ENCODE peak calls at places on chromosomes 5 and 9, in five cellular contexts. One of them, this sample, is unnamed. For H3K36me3, the result is how much of the 10 kb centered on the place peaks cover.

GRCh38 chr5:173968154-173968553 is 20.8 kb upstream of the C5orf47 start:
- DNase-seq in fibroblast of lung: peak
- DNase-seq in cardiac muscle cell: peak
- DNase-seq in osteoblast: no peak
- DNase-seq in lower lobe of right lung: no peak
- DNase-seq in this sample: peak

GRCh38 chr5:127650649-127651048 is 1.8 kb downstream of the CTXN3 start:
- DNase-seq in fibroblast of lung: peak
- DNase-seq in cardiac muscle cell: peak
- DNase-seq in osteoblast: peak
- DNase-seq in lower lobe of right lung: no peak
- DNase-seq in this sample: no peak

GRCh38 chr5:54668096-54668495 is 150.5 kb downstream of the SNX18 start:
- DNase-seq in fibroblast of lung: no peak
- DNase-seq in cardiac muscle cell: no peak
- DNase-seq in osteoblast: no peak
- DNase-seq in lower lobe of right lung: no peak
- DNase-seq in this sample: no peak

GRCh38 chr5:61048534-61048933 is 103.5 kb downstream of the NDUFAF2 start:
- DNase-seq in fibroblast of lung: peak
- DNase-seq in cardiac muscle cell: no peak
- DNase-seq in osteoblast: no peak
- DNase-seq in lower lobe of right lung: no peak
- DNase-seq in this sample: no peak

GRCh38 chr5:141758316-141758965 is 76.4 kb upstream of the ARAP3 start:
- DNase-seq in fibroblast of lung: no peak
- DNase-seq in cardiac muscle cell: peak
- DNase-seq in osteoblast: peak
- DNase-seq in lower lobe of right lung: no peak
- DNase-seq in this sample: peak

GRCh38 chr5:134007581-134008256 is 2.9 kb upstream of the VDAC1 start:
- DNase-seq in fibroblast of lung: peak
- DNase-seq in cardiac muscle cell: no peak
- DNase-seq in osteoblast: peak
- DNase-seq in lower lobe of right lung: no peak
- DNase-seq in this sample: peak

GRCh38 chr9:92295827-92296258 is 2.3 kb upstream of the IARS1 start:
- DNase-seq in fibroblast of lung: no peak
- DNase-seq in cardiac muscle cell: peak
- DNase-seq in osteoblast: no peak
- DNase-seq in lower lobe of right lung: no peak
- DNase-seq in this sample: peak

GRCh38 chr5:124057161-124057814 is 545.3 kb downstream of the CSNK1G3 start:
- DNase-seq in fibroblast of lung: no peak
- DNase-seq in cardiac muscle cell: peak
- DNase-seq in osteoblast: peak
- DNase-seq in lower lobe of right lung: peak
- DNase-seq in this sample: no peak

GRCh38 chr5:168303398-168304020 is 12.1 kb downstream of the WWC1 start:
- DNase-seq in fibroblast of lung: no peak
- DNase-seq in cardiac muscle cell: no peak
- DNase-seq in osteoblast: no peak
- DNase-seq in lower lobe of right lung: no peak
- DNase-seq in this sample: no peak

GRCh38 chr5:168300377-168301182 is 9.1 kb downstream of the WWC1 start:
- DNase-seq in fibroblast of lung: peak
- DNase-seq in cardiac muscle cell: no peak
- DNase-seq in osteoblast: no peak
- DNase-seq in lower lobe of right lung: no peak
- DNase-seq in this sample: no peak

GRCh38 chr5:168299372-168299771 is 7.9 kb downstream of the WWC1 start:
- DNase-seq in fibroblast of lung: no peak
- DNase-seq in cardiac muscle cell: no peak
- DNase-seq in osteoblast: no peak
- DNase-seq in lower lobe of right lung: no peak
- DNase-seq in this sample: no peak

GRCh38 chr5:168302785-168303184 is 11.3 kb downstream of the WWC1 start:
- DNase-seq in fibroblast of lung: peak
- DNase-seq in cardiac muscle cell: no peak
- DNase-seq in osteoblast: no peak
- DNase-seq in lower lobe of right lung: no peak
- DNase-seq in this sample: no peak

GRCh38 chr5:168301593-168302388 is 10.3 kb downstream of the WWC1 start:
- DNase-seq in fibroblast of lung: peak
- DNase-seq in cardiac muscle cell: no peak
- DNase-seq in osteoblast: no peak
- DNase-seq in lower lobe of right lung: no peak
- DNase-seq in this sample: no peak
- H3K4me3 ChIP-seq in fibroblast of lung: no peak
- H3K4me3 ChIP-seq in cardiac muscle cell: no peak
- H3K4me3 ChIP-seq in osteoblast: no peak
- H3K4me3 ChIP-seq in lower lobe of right lung: no peak
- H3K4me3 ChIP-seq in this sample: no peak

GRCh38 chr9:137103206-137103999 is 11.1 kb downstream of the DPP7 start:
- DNase-seq in fibroblast of lung: no peak
- DNase-seq in cardiac muscle cell: no peak
- DNase-seq in osteoblast: peak
- DNase-seq in lower lobe of right lung: no peak
- DNase-seq in this sample: no peak

GRCh38 chr9:137099231-137099630 is 12.4 kb downstream of the MAN1B1 start:
- DNase-seq in fibroblast of lung: no peak
- DNase-seq in cardiac muscle cell: no peak
- DNase-seq in osteoblast: no peak
- DNase-seq in lower lobe of right lung: no peak
- DNase-seq in this sample: no peak

GRCh38 chr9:137096785-137097546 is 10.2 kb downstream of the MAN1B1 start:
- DNase-seq in fibroblast of lung: no peak
- DNase-seq in cardiac muscle cell: no peak
- DNase-seq in osteoblast: peak
- DNase-seq in lower lobe of right lung: no peak
- DNase-seq in this sample: no peak

GRCh38 chr9:137095664-137096517 is 9.1 kb downstream of the MAN1B1 start:
- DNase-seq in fibroblast of lung: no peak
- DNase-seq in cardiac muscle cell: no peak
- DNase-seq in osteoblast: peak
- DNase-seq in lower lobe of right lung: peak
- DNase-seq in this sample: no peak

GRCh38 chr9:137097761-137098462 is 11.1 kb downstream of the MAN1B1 start:
- DNase-seq in fibroblast of lung: no peak
- DNase-seq in cardiac muscle cell: no peak
- DNase-seq in osteoblast: peak
- DNase-seq in lower lobe of right lung: no peak
- DNase-seq in this sample: no peak
- H3K36me3 ChIP-seq in fibroblast of lung: under half
- H3K36me3 ChIP-seq in cardiac muscle cell: under half
- H3K36me3 ChIP-seq in osteoblast: half or more
- H3K36me3 ChIP-seq in lower lobe of right lung: half or more
- H3K36me3 ChIP-seq in this sample: under half

DNA sequence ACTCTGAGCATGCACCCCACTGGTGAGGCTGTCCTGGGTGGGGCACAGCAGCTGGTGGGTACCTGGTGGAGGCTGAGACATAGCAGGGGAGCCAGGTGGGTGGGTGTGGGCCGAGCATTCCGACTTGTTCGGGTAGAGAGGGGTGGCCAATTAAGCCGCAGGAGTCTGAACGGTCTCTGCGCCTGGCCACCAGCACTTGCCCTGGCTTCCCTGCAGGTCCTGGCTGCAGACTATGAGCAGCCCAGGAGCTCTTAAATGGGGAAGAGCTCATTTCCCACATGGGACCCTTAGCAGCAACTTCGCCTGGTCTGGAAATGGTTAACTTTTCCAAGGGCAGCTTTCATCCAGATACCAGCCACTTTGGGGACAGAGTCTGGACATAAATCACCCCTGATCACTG is 37.7 kb downstream of the PRRX2 start:
- DNase-seq in fibroblast of lung: no peak
- DNase-seq in cardiac muscle cell: no peak
- DNase-seq in osteoblast: peak
- DNase-seq in lower lobe of right lung: no peak
- DNase-seq in this sample: no peak
- H3K4me3 ChIP-seq in fibroblast of lung: no peak
- H3K4me3 ChIP-seq in cardiac muscle cell: no peak
- H3K4me3 ChIP-seq in osteoblast: peak
- H3K4me3 ChIP-seq in lower lobe of right lung: no peak
- H3K4me3 ChIP-seq in this sample: no peak

DNA sequence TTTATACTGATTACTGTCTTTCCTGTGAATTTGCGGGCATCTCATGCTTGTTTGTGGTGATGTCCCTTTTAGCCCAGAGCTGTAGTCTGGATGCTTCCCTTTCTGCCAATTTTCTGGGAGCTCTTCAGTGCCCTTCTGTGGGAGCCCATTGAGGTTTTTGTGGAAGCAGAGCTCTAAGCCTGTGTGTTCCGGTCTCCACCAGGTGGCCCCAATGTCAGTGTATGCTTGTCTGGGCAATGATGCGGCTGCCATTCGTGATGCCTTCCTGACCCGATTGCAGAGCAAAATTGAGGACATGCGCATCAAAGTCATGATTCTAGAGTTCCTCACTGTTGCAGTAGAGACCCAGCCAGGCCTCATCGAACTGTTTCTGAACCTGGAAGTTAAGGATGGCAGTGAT is 35.1 kb downstream of the SH3GLB2 start:
- DNase-seq in fibroblast of lung: no peak
- DNase-seq in cardiac muscle cell: peak
- DNase-seq in osteoblast: no peak
- DNase-seq in lower lobe of right lung: no peak
- DNase-seq in this sample: peak
- H3K36me3 ChIP-seq in fibroblast of lung: under half
- H3K36me3 ChIP-seq in cardiac muscle cell: half or more
- H3K36me3 ChIP-seq in osteoblast: half or more
- H3K36me3 ChIP-seq in lower lobe of right lung: half or more
- H3K36me3 ChIP-seq in this sample: under half

This sample was measured in H7.